ENCODE peak calls at places on chromosomes 1 and 21, in eight cellular contexts. B, F, R, I, A, G, X and Y are unnamed samples.

GRCh38 chr21:46325073-46325912 is 1.3 kb downstream of the PCNT start:
- DNase-seq in B (peak; percentile 31), F (peak; percentile 65), R (peak; percentile 70), I (peak; percentile 28), A (peak; percentile 59), G (peak; percentile 79), X (no peak), Y (peak; percentile 78)

GRCh38 chr1:241411776-241412338 is 54.9 kb upstream of the RGS7 start:
- DNase-seq in B (no peak), F (no peak), R (no peak), I (no peak), A (no peak), G (no peak), X (no peak), Y (no peak)

GRCh38 chr1:39001516-39002389 is 10.7 kb downstream of the AKIRIN1 start:
- DNase-seq in B (peak; percentile 51), F (no peak), R (peak; percentile 36), I (no peak), A (no peak), G (no peak), X (no peak), Y (no peak)

GRCh38 chr1:30277415-30277814 is 446.0 kb downstream of the MATN1 start:
- DNase-seq in B (no peak), F (no peak), R (no peak), I (no peak), A (no peak), G (no peak), X (no peak), Y (no peak)

GRCh38 chr1:50060279-50060678 is 36.5 kb upstream of the AGBL4 start:
- DNase-seq in B (no peak), F (no peak), R (no peak), I (no peak), A (no peak), G (no peak), X (no peak), Y (no peak)

GRCh38 chr1:37149296-37149695 is 115.0 kb upstream of the GRIK3 start:
- DNase-seq in B (no peak), F (no peak), R (no peak), I (no peak), A (no peak), G (no peak), X (no peak), Y (no peak)

GRCh38 chr1:23168079-23168461 is 586 bp downstream of the LUZP1 start:
- DNase-seq in B (no peak), F (no peak), R (no peak), I (no peak), A (no peak), G (peak; percentile 87), X (no peak), Y (peak; percentile 59)

GRCh38 chr1:98340511-98340910 is 321.0 kb upstream of the SNX7 start:
- DNase-seq in B (no peak), F (no peak), R (no peak), I (no peak), A (no peak), G (no peak), X (no peak), Y (no peak)

GRCh38 chr1:211511947-211512346 is 20.0 kb upstream of the RD3 start:
- DNase-seq in B (no peak), F (no peak), R (no peak), I (no peak), A (peak; percentile 72), G (no peak), X (no peak), Y (no peak)

GRCh38 chr1:185158806-185159205 is 1.8 kb downstream of the SWT1 start:
- DNase-seq in B (no peak), F (no peak), R (no peak), I (no peak), A (no peak), G (no peak), X (no peak), Y (no peak)

GRCh38 chr1:21397813-21398188 is 42.1 kb upstream of the NBPF3 start:
- DNase-seq in B (no peak), F (no peak), R (peak; percentile 53), I (no peak), A (no peak), G (no peak), X (no peak), Y (peak; percentile 16)

GRCh38 chr1:57424231-57425027 is 569 bp upstream of the DAB1 start:
- DNase-seq in B (no peak), F (no peak), R (peak; percentile 79), I (no peak), A (no peak), G (peak; percentile 75), X (no peak), Y (no peak)

GRCh38 chr1:210689741-210690635 is 361.3 kb downstream of the HHAT start:
- DNase-seq in B (no peak), F (no peak), R (no peak), I (no peak), A (no peak), G (no peak), X (no peak), Y (no peak)

GRCh38 chr1:159803946-159804695 is 2.0 kb downstream of the FCRL6 start:
- DNase-seq in B (no peak), F (no peak), R (no peak), I (no peak), A (no peak), G (no peak), X (no peak), Y (peak; percentile 42)

GRCh38 chr1:157154940-157155514 is 16.8 kb upstream of the ETV3 start:
- DNase-seq in B (no peak), F (no peak), R (no peak), I (no peak), A (peak; percentile 82), G (no peak), X (no peak), Y (peak; percentile 74)

GRCh38 chr1:223712856-223713494 is 636 bp downstream of the CAPN2 start:
- DNase-seq in B (no peak), F (no peak), R (no peak), I (no peak), A (peak; percentile 25), G (no peak), X (no peak), Y (peak; percentile 47)

GRCh38 chr1:64163972-64164371 is 39.5 kb upstream of the UBE2U start:
- DNase-seq in B (no peak), F (peak; percentile 2), R (no peak), I (no peak), A (peak; percentile 6), G (peak; percentile 24), X (no peak), Y (no peak)

GRCh38 chr1:55052221-55053142 is 13.1 kb downstream of the PCSK9 start:
- DNase-seq in B (no peak), F (no peak), R (no peak), I (no peak), A (no peak), G (no peak), X (no peak), Y (no peak)

GRCh38 chr21:17725339-17725738 is 93.8 kb downstream of the C21orf91 start:
- DNase-seq in B (no peak), F (no peak), R (no peak), I (no peak), A (no peak), G (no peak), X (no peak), Y (no peak)

GRCh38 chr1:243268751-243269460 is 13.1 kb downstream of the SDCCAG8 start:
- DNase-seq in B (no peak), F (no peak), R (no peak), I (no peak), A (no peak), G (no peak), X (no peak), Y (peak; percentile 35)

GRCh38 chr1:58583496-58583895 is 6.4 kb upstream of the TACSTD2 start:
- DNase-seq in B (no peak), F (no peak), R (no peak), I (no peak), A (peak; percentile 50), G (no peak), X (no peak), Y (peak; percentile 73)

GRCh38 chr21:45162115-45162514 is 87.7 kb downstream of the ADARB1 start:
- DNase-seq in B (no peak), F (no peak), R (no peak), I (no peak), A (no peak), G (no peak), X (no peak), Y (no peak)

GRCh38 chr1:211741799-211742198 is 66.4 kb upstream of the NEK2 start:
- DNase-seq in B (no peak), F (no peak), R (no peak), I (no peak), A (no peak), G (no peak), X (no peak), Y (no peak)

GRCh38 chr1:52059326-52059725 is 3.2 kb downstream of the BTF3L4 start:
- DNase-seq in B (no peak), F (peak; percentile 10), R (no peak), I (no peak), A (no peak), G (no peak), X (no peak), Y (no peak)

GRCh38 chr1:62037274-62037673 is 157.4 kb upstream of the L1TD1 start:
- DNase-seq in B (no peak), F (no peak), R (no peak), I (no peak), A (no peak), G (no peak), X (no peak), Y (no peak)

GRCh38 chr1:176628775-176629174 is 165.8 kb downstream of the PAPPA2 start:
- DNase-seq in B (no peak), F (no peak), R (no peak), I (no peak), A (no peak), G (no peak), X (no peak), Y (no peak)

GRCh38 chr1:176625365-176625764 is 162.4 kb downstream of the PAPPA2 start:
- DNase-seq in B (no peak), F (no peak), R (no peak), I (no peak), A (no peak), G (no peak), X (no peak), Y (no peak)

GRCh38 chr1:176626572-176627061 is 163.6 kb downstream of the PAPPA2 start:
- DNase-seq in B (no peak), F (no peak), R (no peak), I (no peak), A (no peak), G (no peak), X (no peak), Y (no peak)
- TF ChIP-seq CTCF in B (no peak), F (no peak), R (no peak), I (no peak), A (no peak), G (no peak), X (no peak), Y (no peak)

GRCh38 chr1:16447641-16448040 is 7.1 kb downstream of the NECAP2 start:
- DNase-seq in B (no peak), F (no peak), R (no peak), I (no peak), A (no peak), G (no peak), X (no peak), Y (no peak)
- TF ChIP-seq MAX in B (no peak), F (no peak), R (no peak), I (no peak), A (no peak), G (no peak), X (no peak), Y (no peak)

GRCh38 chr1:235783148-235783776 is 83.4 kb downstream of the LYST start:
- DNase-seq in B (no peak), F (peak; percentile 15), R (no peak), I (peak; percentile 26), A (peak; percentile 52), G (peak; percentile 27), X (no peak), Y (peak; percentile 41)
- TF ChIP-seq CTCF in B (no peak), F (peak; percentile 77), R (no peak), I (peak; percentile 23), A (no peak), G (peak; percentile 63), X (peak; percentile 29), Y (no peak)

GRCh38 chr1:44808938-44809917 is 905 bp downstream of the BTBD19 start:
- DNase-seq in B (no peak), F (no peak), R (no peak), I (no peak), A (peak; percentile 53), G (no peak), X (peak; percentile 84), Y (peak; percentile 82)
- TF ChIP-seq MAX in B (no peak), F (no peak), R (no peak), I (no peak), A (no peak), G (no peak), X (peak; percentile 14), Y (no peak)